ENCODE peak calls at places on chromosomes 4 and X, in five cellular contexts. I, B, X, H and L are unnamed samples.

GRCh38 chr4:98527528-98527927 is 130.9 kb downstream of the TSPAN5 start:
- DNase-seq in I (no peak), B (no peak), X (no peak), H (no peak), L (no peak)

GRCh38 chr4:20305976-20306375 is 54.3 kb downstream of the SLIT2 start:
- DNase-seq in I (no peak), B (no peak), X (no peak), H (no peak), L (no peak)

GRCh38 chrX:97399400-97399799 is 515.7 kb downstream of the RPA4 start:
- DNase-seq in I (peak), B (no peak), X (no peak), H (no peak), L (no peak)

GRCh38 chr4:95129708-95130343 is 372.1 kb downstream of the BMPR1B start:
- DNase-seq in I (no peak), B (no peak), X (no peak), H (no peak), L (no peak)

GRCh38 chrX:22433292-22434070 is 160.8 kb downstream of the CBLL2 start:
- DNase-seq in I (no peak), B (no peak), X (no peak), H (no peak), L (no peak)

GRCh38 chr4:80183196-80184052 is 13.9 kb upstream of the PRDM8 start:
- DNase-seq in I (peak), B (peak), X (no peak), H (peak), L (no peak)

GRCh38 chr4:110032603-110033002 is 119.9 kb downstream of the EGF start:
- DNase-seq in I (no peak), B (no peak), X (no peak), H (no peak), L (no peak)

GRCh38 chrX:68659385-68659784 is 11.9 kb downstream of the STARD8 start:
- DNase-seq in I (no peak), B (no peak), X (no peak), H (no peak), L (no peak)

GRCh38 chrX:100643943-100644587 is at the start of gene SRPX2:
- DNase-seq in I (no peak), B (no peak), X (no peak), H (no peak), L (no peak)

GRCh38 chrX:37679230-37679629 is 6.4 kb upstream of the XK start:
- DNase-seq in I (no peak), B (no peak), X (no peak), H (no peak), L (no peak)

GRCh38 chrX:96713303-96713702 is 28.7 kb downstream of the DIAPH2 start:
- DNase-seq in I (no peak), B (no peak), X (no peak), H (no peak), L (no peak)